ENCODE peak calls at places on chromosomes 7 and 10, in eight cellular contexts. P is MM.1S, B is Karpas-422, K is GM23248, W is GM23338, N is HCT116, Y is PC-3, A is OCI-LY7. X is an unnamed sample.

GRCh38 chr7:136555933-136556332 is 312.5 kb upstream of the CHRM2 start:
- DNase-seq in N (no peak), B (no peak), A (no peak), K (no peak), Y (no peak), W (no peak), P (no peak), X (no peak)

GRCh38 chr10:106424981-106425380 is 739.5 kb downstream of the SORCS1 start:
- DNase-seq in P (no peak), W (no peak), B (no peak), A (no peak), Y (peak; percentile 86), K (peak; percentile 37), N (no peak), X (no peak)

GRCh38 chr7:54705436-54705835 is 53.6 kb downstream of the SEC61G start:
- DNase-seq in P (peak; percentile 85), B (no peak), Y (peak; percentile 67), N (peak; percentile 41), K (peak; percentile 62), A (no peak), W (no peak), X (no peak)

GRCh38 chr7:19958309-19958896 is 185.0 kb upstream of the TMEM196 start:
- DNase-seq in B (no peak), Y (peak; percentile 98), K (peak; percentile 95), P (no peak), N (peak; percentile 95), W (no peak), A (no peak), X (no peak)

GRCh38 chr10:73339436-73339835 is 19.2 kb downstream of the CFAP70 start:
- DNase-seq in P (no peak), A (no peak), W (no peak), N (no peak), Y (peak; percentile 77), B (no peak), K (no peak), X (no peak)

GRCh38 chr7:137592232-137592896 is 248.8 kb upstream of the PTN start:
- DNase-seq in P (peak; percentile 64), B (peak; percentile 66), A (peak; percentile 31), Y (peak; percentile 85), W (peak; percentile 80), K (peak; percentile 83), N (peak; percentile 22), X (peak; percentile 85)

GRCh38 chr10:91349381-91349780 is 60.8 kb upstream of the HECTD2 start:
- DNase-seq in K (peak; percentile 93), N (no peak), Y (no peak), W (no peak), P (no peak), B (no peak), A (no peak), X (peak; percentile 54)

GRCh38 chr7:101453617-101454016 is 90.9 kb downstream of the COL26A1 start:
- DNase-seq in N (no peak), P (no peak), A (no peak), K (no peak), B (no peak), W (no peak), Y (no peak), X (no peak)

GRCh38 chr7:149562602-149563001 is 65.0 kb upstream of the ZNF746 start:
- DNase-seq in N (no peak), W (no peak), Y (peak; percentile 4), K (peak; percentile 70), B (no peak), P (no peak), A (no peak), X (no peak)

GRCh38 chr10:42836096-42836495 is 53.5 kb downstream of the BMS1 start:
- DNase-seq in P (no peak), N (no peak), B (no peak), A (no peak), K (no peak), W (peak; percentile 58), Y (no peak), X (no peak)

GRCh38 chr7:8070451-8071180 is 102.0 kb downstream of the GLCCI1 start:
- DNase-seq in W (no peak), K (no peak), Y (no peak), N (no peak), B (no peak), A (no peak), P (no peak), X (no peak)

GRCh38 chr7:8064828-8065227 is 96.2 kb downstream of the GLCCI1 start:
- DNase-seq in Y (no peak), B (no peak), K (no peak), A (no peak), W (no peak), N (no peak), P (no peak), X (no peak)

GRCh38 chr7:8065356-8065813 is 96.8 kb downstream of the GLCCI1 start:
- DNase-seq in A (no peak), K (peak; percentile 80), Y (no peak), P (no peak), B (no peak), N (no peak), W (no peak), X (no peak)

GRCh38 chr7:8063706-8064297 is 95.2 kb downstream of the GLCCI1 start:
- DNase-seq in Y (no peak), P (no peak), W (no peak), B (no peak), N (no peak), K (peak; percentile 6), A (no peak), X (no peak)

DNA sequence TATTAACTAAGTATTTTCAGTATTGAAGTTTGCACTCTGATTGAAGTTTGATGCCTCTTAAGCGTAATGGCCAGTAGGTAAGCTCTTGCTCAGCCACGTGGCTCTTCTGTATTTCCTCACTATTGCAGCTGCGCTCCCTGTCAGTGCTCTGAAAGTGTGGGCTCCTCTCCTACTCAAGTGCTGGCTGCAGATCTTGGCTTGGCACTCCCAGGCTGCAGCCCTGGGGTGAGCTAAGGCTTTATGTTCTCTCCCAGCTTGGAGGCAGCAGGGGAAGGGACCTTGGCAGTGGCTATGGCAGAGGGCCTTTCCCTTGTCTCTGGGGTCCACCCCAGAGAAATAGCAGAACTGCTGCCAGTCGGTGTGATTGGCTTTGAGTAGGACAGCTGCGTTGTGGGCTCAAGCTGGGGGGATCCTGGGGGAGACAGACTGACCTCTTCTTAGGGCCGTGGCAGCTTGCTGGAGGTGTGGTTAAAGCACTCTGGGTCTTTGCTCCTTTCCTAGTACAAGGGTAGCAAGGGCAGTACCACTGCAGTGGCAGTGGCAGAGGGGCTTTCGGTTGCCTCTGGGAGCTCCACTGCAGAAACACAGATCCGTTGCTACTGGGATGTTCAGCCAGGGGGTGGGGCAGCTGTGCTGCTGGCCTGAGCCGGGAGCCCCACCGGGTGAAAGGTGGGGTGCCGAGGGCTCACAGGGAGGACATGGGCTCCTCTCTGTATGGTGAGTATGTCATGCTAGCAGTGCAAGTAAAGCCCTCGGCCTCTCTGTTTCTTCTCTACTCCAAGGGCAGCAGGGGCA is 100.5 kb downstream of the GLCCI1 start:
- DNase-seq in A (no peak), W (peak; percentile 44), B (no peak), P (no peak), N (no peak), K (no peak), Y (no peak), X (no peak)
- H3K9me2 ChIP-seq in A (no peaks in the 10 kb centered on the region), W (peaks cover 6% of the 10 kb centered on the region), B (no peaks in the 10 kb centered on the region), P (no peaks in the 10 kb centered on the region), N (no peaks in the 10 kb centered on the region), K (no peaks in the 10 kb centered on the region), Y (no peaks in the 10 kb centered on the region), X (no peaks in the 10 kb centered on the region)

DNA sequence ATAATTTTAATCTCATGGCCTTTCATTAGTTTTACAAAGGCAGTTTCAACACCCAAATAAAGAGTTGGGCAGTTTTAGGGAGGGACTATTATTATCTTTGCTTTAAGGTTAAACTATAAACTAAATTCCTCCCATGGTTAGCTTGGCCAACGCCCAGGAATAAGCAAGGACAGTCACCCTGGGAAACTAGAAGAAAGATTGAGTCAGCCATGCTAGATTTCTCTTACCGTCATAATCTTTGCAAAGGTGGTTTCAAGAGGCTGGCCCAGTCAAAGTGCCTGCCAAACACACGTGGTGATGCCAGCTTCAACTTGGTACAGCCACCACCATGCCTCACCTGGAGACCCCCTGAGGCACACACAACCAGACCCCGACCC is 317.4 kb upstream of the SP8 start:
- DNase-seq in W (no peak), N (no peak), Y (peak; percentile 30), B (no peak), P (no peak), K (no peak), A (no peak), X (no peak)
- H3K9me2 ChIP-seq in W (peaks cover 7% of the 10 kb centered on the region), N (no peaks in the 10 kb centered on the region), Y (no peaks in the 10 kb centered on the region), B (no peaks in the 10 kb centered on the region), P (no peaks in the 10 kb centered on the region), K (no peaks in the 10 kb centered on the region), A (no peaks in the 10 kb centered on the region), X (no peaks in the 10 kb centered on the region)

DNA sequence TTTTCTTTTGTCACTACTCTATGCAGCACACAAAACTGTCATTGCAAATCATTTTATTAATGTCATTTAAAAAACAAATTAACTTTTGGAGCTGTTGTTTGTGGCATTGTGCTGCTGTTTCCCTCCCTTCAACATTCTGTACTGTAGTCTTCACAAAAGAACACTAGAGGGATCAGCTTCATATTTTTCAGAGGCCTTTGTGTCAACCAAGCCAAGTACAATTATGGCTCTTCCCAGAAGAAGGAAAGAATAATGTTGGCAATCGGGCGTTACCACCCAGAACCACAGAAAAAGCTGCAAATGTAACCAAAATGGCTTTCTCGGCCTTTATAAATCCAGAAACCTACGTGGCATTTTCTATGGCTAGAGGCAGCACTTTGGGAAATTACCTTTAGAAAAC is 98.9 kb upstream of the COL1A2 start:
- DNase-seq in K (peak; percentile 94), P (no peak), A (no peak), W (no peak), Y (peak; percentile 63), B (no peak), N (no peak), X (peak; percentile 66)
- H3K9me2 ChIP-seq in K (no peaks in the 10 kb centered on the region), P (no peaks in the 10 kb centered on the region), A (no peaks in the 10 kb centered on the region), W (no peaks in the 10 kb centered on the region), Y (no peaks in the 10 kb centered on the region), B (no peaks in the 10 kb centered on the region), N (no peaks in the 10 kb centered on the region), X (no peaks in the 10 kb centered on the region)

GRCh38 chr10:117274509-117274908 is 33.6 kb downstream of the SLC18A2 start:
- DNase-seq in N (no peak), K (no peak), W (no peak), B (no peak), Y (no peak), P (no peak), A (no peak), X (no peak)

GRCh38 chr10:117273980-117274379 is 33.1 kb downstream of the SLC18A2 start:
- DNase-seq in P (no peak), N (no peak), W (no peak), A (no peak), Y (no peak), B (no peak), K (no peak), X (no peak)

GRCh38 chr10:117268907-117269306 is 28.0 kb downstream of the SLC18A2 start:
- DNase-seq in A (no peak), K (no peak), W (no peak), Y (no peak), P (no peak), B (no peak), N (no peak), X (no peak)

GRCh38 chr10:117272195-117273076 is 31.5 kb downstream of the SLC18A2 start:
- DNase-seq in K (no peak), W (no peak), A (no peak), B (no peak), P (no peak), Y (no peak), N (no peak), X (no peak)

DNA sequence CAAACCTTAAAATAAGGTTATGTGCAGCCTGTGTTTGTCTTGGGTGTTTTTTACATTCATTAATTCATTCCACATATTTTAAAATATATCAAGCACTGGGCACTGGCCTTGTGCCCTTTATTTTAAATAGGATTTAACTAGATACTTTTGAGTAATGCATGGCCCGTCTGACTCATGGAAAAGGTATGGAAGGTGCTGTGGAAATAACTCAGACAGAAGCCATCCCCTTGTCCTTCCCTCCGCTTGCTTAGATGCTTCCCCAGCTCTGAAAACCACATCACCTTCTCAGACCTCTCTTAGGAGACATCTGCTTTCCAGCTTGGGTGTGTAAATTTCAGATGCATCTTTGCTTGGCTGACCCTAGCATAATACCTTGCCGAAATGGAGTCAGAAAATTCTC is 30.5 kb downstream of the SLC18A2 start:
- DNase-seq in A (no peak), B (no peak), Y (peak; percentile 75), N (peak; percentile 26), W (no peak), P (no peak), K (peak; percentile 43), X (no peak)
- H3K9me2 ChIP-seq in A (no peaks in the 10 kb centered on the region), B (no peaks in the 10 kb centered on the region), Y (no peaks in the 10 kb centered on the region), N (no peaks in the 10 kb centered on the region), W (no peaks in the 10 kb centered on the region), P (no peaks in the 10 kb centered on the region), K (no peaks in the 10 kb centered on the region), X (no peaks in the 10 kb centered on the region)